ENCODE peak calls at places on chromosome 7, in six cellular contexts. E is sigmoid colon; W is upper lobe of right lung; K is CD4-positive, alpha-beta memory T cell; B is lung; C is IMR-90. S is an unnamed sample.

GRCh38 chr7:94440460-94441039 is 45.9 kb downstream of the COL1A2 start:
- DNase-seq in E (no peak), B (no peak), W (no peak), C (peak; percentile 20), K (no peak), S (no peak)

GRCh38 chr7:91243591-91244368 is 20.5 kb upstream of the FZD1 start:
- DNase-seq in K (no peak), E (no peak), W (no peak), B (no peak), C (peak; percentile 59), S (no peak)

GRCh38 chr7:73921623-73922528 is 60.9 kb downstream of the TMEM270 start:
- DNase-seq in W (no peak), E (no peak), C (no peak), B (no peak), K (no peak), S (no peak)

GRCh38 chr7:2641406-2642393 is 9.9 kb downstream of the TTYH3 start:
- DNase-seq in K (no peak), E (peak; percentile 96), C (peak; percentile 97), B (peak; percentile 86), W (peak; percentile 93), S (no peak)

GRCh38 chr7:74083117-74083876 is at the start of gene LIMK1:
- DNase-seq in W (peak; percentile 91), B (peak; percentile 77), E (peak; percentile 89), C (peak; percentile 79), K (peak; percentile 81), S (peak; percentile 71)

GRCh38 chr7:30365626-30366025 is 81.2 kb downstream of the ZNRF2 start:
- DNase-seq in K (no peak), E (no peak), W (no peak), B (no peak), C (no peak), S (no peak)

GRCh38 chr7:14385074-14385473 is 395.6 kb upstream of the ETV1 start:
- DNase-seq in K (no peak), W (no peak), E (no peak), B (no peak), C (peak; percentile 34), S (no peak)

GRCh38 chr7:102287082-102287464 is 405 bp downstream of the SH2B2 start:
- DNase-seq in C (no peak), W (peak; percentile 74), B (no peak), K (no peak), E (no peak), S (no peak)

GRCh38 chr7:117127585-117128168 is 174.4 kb downstream of the ST7 start:
- DNase-seq in W (no peak), E (peak; percentile 77), B (peak; percentile 39), K (peak; percentile 43), C (peak; percentile 72), S (peak; percentile 48)

GRCh38 chr7:105782391-105783063 is 93.9 kb downstream of the ATXN7L1 start:
- DNase-seq in E (peak; percentile 55), B (no peak), W (no peak), K (no peak), C (peak; percentile 94), S (no peak)

GRCh38 chr7:148715027-148715426 is 16.3 kb downstream of the CUL1 start:
- DNase-seq in C (no peak), K (no peak), W (no peak), E (no peak), B (no peak), S (no peak)

GRCh38 chr7:45255187-45255586 is 97.6 kb downstream of the RAMP3 start:
- DNase-seq in W (no peak), E (no peak), K (no peak), C (no peak), B (peak; percentile 20), S (no peak)

GRCh38 chr7:137898839-137899681 is 52.3 kb upstream of the DGKI start:
- DNase-seq in W (peak; percentile 87), K (peak; percentile 62), C (peak; percentile 66), E (peak; percentile 88), B (peak; percentile 72), S (peak; percentile 66)

GRCh38 chr7:94174375-94174774 is 170.2 kb upstream of the BET1 start:
- DNase-seq in W (no peak), E (no peak), K (no peak), C (no peak), B (no peak), S (no peak)

GRCh38 chr7:42587826-42588225 is 324.0 kb downstream of the C7orf25 start:
- DNase-seq in C (no peak), E (no peak), B (no peak), W (no peak), K (no peak), S (no peak)

GRCh38 chr7:19369182-19369581 is 224.0 kb upstream of the FERD3L start:
- DNase-seq in E (no peak), K (no peak), C (no peak), B (no peak), W (no peak), S (no peak)

GRCh38 chr7:147298611-147299043 is 1182.0 kb downstream of the CNTNAP2 start:
- DNase-seq in C (peak; percentile 41), K (no peak), W (no peak), B (no peak), E (no peak), S (no peak)

GRCh38 chr7:36400606-36401005 is 10.9 kb downstream of the ANLN start:
- DNase-seq in C (peak; percentile 57), E (no peak), B (no peak), K (no peak), W (no peak), S (no peak)

DNA sequence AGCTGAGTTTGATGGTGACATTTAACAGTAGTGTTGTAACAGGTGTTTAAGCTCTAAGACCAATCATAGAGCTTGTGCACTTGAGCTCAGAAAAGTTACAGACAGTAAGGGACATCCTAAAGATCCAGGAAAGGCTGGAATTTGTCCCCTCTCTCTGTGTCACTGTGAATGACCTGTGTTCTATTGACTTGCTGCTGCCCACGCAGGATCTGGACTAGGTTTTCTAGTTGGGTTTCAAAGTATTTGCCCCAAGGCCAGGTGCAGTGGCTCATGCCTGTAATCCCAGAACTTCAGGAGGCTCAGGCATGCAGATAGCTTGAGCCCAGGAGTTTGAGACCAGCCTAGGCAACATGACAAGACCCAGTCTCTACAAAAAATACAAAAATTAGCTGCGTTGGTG is 17.1 kb downstream of the AOC1 start:
- DNase-seq in W (no peak), E (no peak), K (no peak), C (no peak), B (no peak), S (no peak)
- H3K4me3 ChIP-seq in W (no peak overlapping the region), E (no peak overlapping the region), K (no peak overlapping the region), C (no peak overlapping the region), B (no peak overlapping the region), S (no peak overlapping the region)

GRCh38 chr7:1354661-1355567 is 104.4 kb downstream of the MICALL2 start:
- DNase-seq in W (peak; percentile 40), E (peak; percentile 46), K (no peak), B (no peak), C (no peak), S (no peak)

GRCh38 chr7:1352656-1353286 is 106.5 kb downstream of the MICALL2 start:
- DNase-seq in E (peak; percentile 18), W (no peak), C (no peak), B (no peak), K (no peak), S (no peak)

GRCh38 chr7:1357601-1358271 is 101.5 kb downstream of the MICALL2 start:
- DNase-seq in W (peak; percentile 55), C (no peak), B (no peak), E (peak; percentile 53), K (no peak), S (no peak)

GRCh38 chr7:1358376-1359050 is 100.8 kb downstream of the MICALL2 start:
- DNase-seq in E (peak; percentile 46), B (no peak), K (no peak), C (no peak), W (peak; percentile 50), S (no peak)

DNA sequence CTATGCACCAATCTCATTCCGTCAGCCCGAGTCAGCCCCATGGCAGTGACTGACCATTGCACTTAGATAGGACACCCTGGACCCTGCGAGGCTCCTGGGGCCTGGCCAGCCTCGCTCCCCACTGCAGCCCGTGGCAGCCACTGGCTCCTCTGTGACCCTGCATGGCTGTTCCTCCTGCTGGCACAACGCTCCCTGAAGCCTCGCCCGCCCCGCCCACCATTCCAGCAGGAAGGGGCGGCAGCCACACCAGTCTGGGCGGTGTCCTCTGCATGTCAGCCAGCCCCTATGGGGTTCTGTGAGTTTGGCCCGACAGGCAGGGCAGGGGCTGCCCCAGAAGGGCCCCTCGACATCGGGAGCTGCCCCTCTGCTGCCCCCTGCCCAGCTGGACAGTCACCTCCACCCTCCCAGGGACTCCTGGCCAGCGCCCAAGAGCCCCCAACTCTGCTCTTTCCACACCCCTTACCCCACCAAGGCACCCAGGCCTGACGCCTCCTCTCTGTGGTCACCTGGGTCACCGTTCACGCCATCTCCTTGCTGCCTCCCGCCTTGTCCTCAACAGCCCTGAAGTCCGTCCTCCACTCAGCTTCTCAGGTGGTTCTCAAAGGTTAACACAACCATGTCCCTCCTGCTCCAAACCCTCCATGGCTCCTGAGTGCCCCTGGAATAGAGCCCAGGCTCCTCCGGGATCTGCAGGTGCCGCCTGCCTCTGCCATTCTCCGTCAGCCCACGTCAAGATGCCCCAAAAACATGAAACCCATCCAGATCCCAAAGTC is 103.5 kb downstream of the MICALL2 start:
- DNase-seq in K (no peak), E (peak; percentile 40), C (no peak), B (no peak), W (peak; percentile 63), S (no peak)
- H3K27me3 ChIP-seq in K (no peaks in the 10 kb centered on the region), E (no peaks in the 10 kb centered on the region), C (peaks cover 20% of the 10 kb centered on the region), B (peaks cover 8% of the 10 kb centered on the region), W (peaks cover 45% of the 10 kb centered on the region), S (no peaks in the 10 kb centered on the region)

GRCh38 chr7:100432053-100432452 is 2.4 kb downstream of the MEPCE start:
- DNase-seq in E (no peak), K (no peak), B (no peak), W (no peak), C (no peak), S (no peak)

GRCh38 chr7:100433276-100433591 is 3.1 kb downstream of the PPP1R35 start:
- DNase-seq in W (no peak), B (no peak), E (peak; percentile 64), K (no peak), C (no peak), S (no peak)

GRCh38 chr7:100431286-100431735 is 1.7 kb downstream of the MEPCE start:
- DNase-seq in E (peak; percentile 70), B (no peak), W (no peak), C (no peak), K (no peak), S (no peak)

GRCh38 chr7:100433592-100434296 is 2.6 kb downstream of the PPP1R35 start:
- DNase-seq in E (peak; percentile 57), W (no peak), C (no peak), K (no peak), B (no peak), S (no peak)

DNA sequence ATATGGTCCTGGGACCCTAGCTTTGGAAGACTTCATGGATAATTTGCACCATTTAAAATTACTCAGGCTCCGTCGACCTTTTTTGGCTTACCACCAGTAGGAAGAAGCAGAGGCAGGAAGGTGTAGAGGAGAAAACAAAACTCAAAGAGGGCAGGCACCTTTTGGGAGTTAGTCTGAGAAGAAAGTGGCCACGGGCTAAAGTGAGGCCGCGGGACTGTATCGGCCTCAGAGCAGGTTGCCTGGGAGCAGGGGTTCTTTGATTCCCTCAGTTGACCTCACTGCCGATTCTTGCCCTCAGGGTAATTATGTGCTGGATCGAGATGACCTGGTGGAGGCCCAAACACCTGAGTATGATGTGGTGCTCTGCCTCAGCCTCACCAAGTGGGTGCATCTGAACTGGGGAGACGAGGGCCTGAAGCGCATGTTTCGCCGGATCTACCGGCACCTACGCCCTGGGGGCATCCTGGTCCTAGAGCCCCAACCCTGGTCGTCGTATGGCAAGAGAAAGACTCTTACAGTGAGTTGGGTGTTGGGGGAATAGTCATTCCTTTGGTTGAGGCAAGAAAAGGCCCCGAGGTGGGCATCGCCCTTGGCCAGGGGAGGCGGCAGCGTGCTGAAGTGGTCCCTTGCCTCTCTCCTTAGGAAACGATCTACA is 3.1 kb downstream of the MEPCE start:
- DNase-seq in C (no peak), W (no peak), B (no peak), E (peak; percentile 40), K (no peak), S (no peak)
- H3K4me1 ChIP-seq in C (peaks cover 8% of the 10 kb centered on the region), W (peaks cover 46% of the 10 kb centered on the region), B (peaks cover 11% of the 10 kb centered on the region), E (peaks cover 47% of the 10 kb centered on the region), K (peaks cover 58% of the 10 kb centered on the region), S (peaks cover 42% of the 10 kb centered on the region)

GRCh38 chr7:100745184-100745583 is 11.8 kb downstream of the ZAN start:
- DNase-seq in B (no peak), C (peak; percentile 53), E (peak; percentile 75), W (peak; percentile 73), K (peak; percentile 9), S (no peak)
- H3K4me3 ChIP-seq in B (peak overlapping the region; percentile 37), C (peak overlapping the region; percentile 46), E (peak overlapping the region; percentile 43), W (peak overlapping the region; percentile 45), K (no peak overlapping the region), S (no peak overlapping the region)

S was measured in naive thymus-derived CD4-positive, alpha-beta T cell.